ENCODE peak calls at places on chromosomes 3 and 15, in eight cellular contexts. One of them, this sample, is unnamed.

GRCh38 chr3:67654832-67655152 is 380 bp upstream of the SUCLG2 start:
- DNase-seq in fibroblast of mammary gland: no peak
- DNase-seq in fibroblast of pulmonary artery: no peak
- DNase-seq in Kasumi-1: no peak
- DNase-seq in SK-N-SH: no peak
- DNase-seq in stimulated activated CD4-positive, alpha-beta T cell treated with anti-CD3 and anti-CD28 coated beads, Interleukin-4, amount 100 ng/mL, for 48 hours: no peak
- DNase-seq in iPS DF 19.7: no peak
- DNase-seq in HT-29: no peak
- DNase-seq in this sample: no peak

GRCh38 chr3:72149645-72150044 is 364.7 kb upstream of the PROK2 start:
- DNase-seq in SK-N-SH: no peak
- DNase-seq in HT-29: no peak
- DNase-seq in iPS DF 19.7: no peak
- DNase-seq in stimulated activated CD4-positive, alpha-beta T cell treated with anti-CD3 and anti-CD28 coated beads, Interleukin-4, amount 100 ng/mL, for 48 hours: no peak
- DNase-seq in fibroblast of pulmonary artery: no peak
- DNase-seq in fibroblast of mammary gland: no peak
- DNase-seq in Kasumi-1: no peak
- DNase-seq in this sample: no peak

GRCh38 chr3:72288955-72289707 is 504.2 kb upstream of the PROK2 start:
- DNase-seq in Kasumi-1: peak; percentile 73
- DNase-seq in SK-N-SH: peak; percentile 84
- DNase-seq in fibroblast of mammary gland: no peak
- DNase-seq in stimulated activated CD4-positive, alpha-beta T cell treated with anti-CD3 and anti-CD28 coated beads, Interleukin-4, amount 100 ng/mL, for 48 hours: no peak
- DNase-seq in HT-29: no peak
- DNase-seq in fibroblast of pulmonary artery: peak; percentile 74
- DNase-seq in iPS DF 19.7: no peak
- DNase-seq in this sample: no peak

GRCh38 chr3:104909188-104909587 is 457.5 kb upstream of the ALCAM start:
- DNase-seq in Kasumi-1: no peak
- DNase-seq in HT-29: no peak
- DNase-seq in iPS DF 19.7: no peak
- DNase-seq in fibroblast of pulmonary artery: peak; percentile 64
- DNase-seq in fibroblast of mammary gland: peak; percentile 79
- DNase-seq in stimulated activated CD4-positive, alpha-beta T cell treated with anti-CD3 and anti-CD28 coated beads, Interleukin-4, amount 100 ng/mL, for 48 hours: no peak
- DNase-seq in SK-N-SH: peak; percentile 20
- DNase-seq in this sample: no peak

GRCh38 chr3:56960234-56960917 is 100.1 kb upstream of the SPATA12 start:
- DNase-seq in SK-N-SH: no peak
- DNase-seq in fibroblast of pulmonary artery: no peak
- DNase-seq in fibroblast of mammary gland: no peak
- DNase-seq in iPS DF 19.7: no peak
- DNase-seq in stimulated activated CD4-positive, alpha-beta T cell treated with anti-CD3 and anti-CD28 coated beads, Interleukin-4, amount 100 ng/mL, for 48 hours: no peak
- DNase-seq in HT-29: no peak
- DNase-seq in Kasumi-1: no peak
- DNase-seq in this sample: no peak

GRCh38 chr15:42919794-42920280 is 741 bp downstream of the TTBK2 start:
- DNase-seq in fibroblast of pulmonary artery: peak; percentile 42
- DNase-seq in Kasumi-1: peak; percentile 4
- DNase-seq in fibroblast of mammary gland: peak; percentile 41
- DNase-seq in HT-29: peak; percentile 57
- DNase-seq in SK-N-SH: peak; percentile 39
- DNase-seq in stimulated activated CD4-positive, alpha-beta T cell treated with anti-CD3 and anti-CD28 coated beads, Interleukin-4, amount 100 ng/mL, for 48 hours: peak; percentile 8
- DNase-seq in iPS DF 19.7: no peak
- DNase-seq in this sample: peak; percentile 31

GRCh38 chr3:134477938-134478337 is 7.8 kb downstream of the ANAPC13 start:
- DNase-seq in HT-29: no peak
- DNase-seq in iPS DF 19.7: no peak
- DNase-seq in fibroblast of mammary gland: no peak
- DNase-seq in fibroblast of pulmonary artery: no peak
- DNase-seq in SK-N-SH: no peak
- DNase-seq in stimulated activated CD4-positive, alpha-beta T cell treated with anti-CD3 and anti-CD28 coated beads, Interleukin-4, amount 100 ng/mL, for 48 hours: no peak
- DNase-seq in Kasumi-1: no peak
- DNase-seq in this sample: no peak

GRCh38 chr3:187739561-187740445 is 5.5 kb downstream of the BCL6 start:
- DNase-seq in stimulated activated CD4-positive, alpha-beta T cell treated with anti-CD3 and anti-CD28 coated beads, Interleukin-4, amount 100 ng/mL, for 48 hours: no peak
- DNase-seq in HT-29: peak; percentile 78
- DNase-seq in iPS DF 19.7: no peak
- DNase-seq in fibroblast of mammary gland: peak; percentile 98
- DNase-seq in Kasumi-1: peak; percentile 79
- DNase-seq in fibroblast of pulmonary artery: peak; percentile 94
- DNase-seq in SK-N-SH: peak; percentile 86
- DNase-seq in this sample: peak; percentile 75

GRCh38 chr15:100200287-100200772 is 141.4 kb downstream of the ADAMTS17 start:
- DNase-seq in SK-N-SH: no peak
- DNase-seq in fibroblast of pulmonary artery: no peak
- DNase-seq in iPS DF 19.7: no peak
- DNase-seq in HT-29: no peak
- DNase-seq in fibroblast of mammary gland: no peak
- DNase-seq in stimulated activated CD4-positive, alpha-beta T cell treated with anti-CD3 and anti-CD28 coated beads, Interleukin-4, amount 100 ng/mL, for 48 hours: no peak
- DNase-seq in Kasumi-1: no peak
- DNase-seq in this sample: no peak

GRCh38 chr15:101318147-101318809 is 23.2 kb upstream of the SNRPA1 start:
- DNase-seq in fibroblast of pulmonary artery: no peak
- DNase-seq in stimulated activated CD4-positive, alpha-beta T cell treated with anti-CD3 and anti-CD28 coated beads, Interleukin-4, amount 100 ng/mL, for 48 hours: no peak
- DNase-seq in SK-N-SH: no peak
- DNase-seq in Kasumi-1: no peak
- DNase-seq in HT-29: no peak
- DNase-seq in iPS DF 19.7: no peak
- DNase-seq in fibroblast of mammary gland: no peak
- DNase-seq in this sample: no peak

GRCh38 chr3:136270179-136270578 is 20.0 kb downstream of the PCCB start:
- DNase-seq in stimulated activated CD4-positive, alpha-beta T cell treated with anti-CD3 and anti-CD28 coated beads, Interleukin-4, amount 100 ng/mL, for 48 hours: no peak
- DNase-seq in fibroblast of mammary gland: no peak
- DNase-seq in HT-29: no peak
- DNase-seq in SK-N-SH: no peak
- DNase-seq in Kasumi-1: no peak
- DNase-seq in iPS DF 19.7: no peak
- DNase-seq in fibroblast of pulmonary artery: no peak
- DNase-seq in this sample: no peak

GRCh38 chr3:109532257-109533216 is 195.2 kb upstream of the DPPA4 start:
- DNase-seq in fibroblast of mammary gland: peak; percentile 42
- DNase-seq in SK-N-SH: peak; percentile 27
- DNase-seq in fibroblast of pulmonary artery: peak; percentile 93
- DNase-seq in HT-29: peak; percentile 82
- DNase-seq in stimulated activated CD4-positive, alpha-beta T cell treated with anti-CD3 and anti-CD28 coated beads, Interleukin-4, amount 100 ng/mL, for 48 hours: peak; percentile 19
- DNase-seq in Kasumi-1: peak; percentile 76
- DNase-seq in iPS DF 19.7: peak; percentile 47
- DNase-seq in this sample: peak; percentile 81

GRCh38 chr3:79255696-79256095 is 512.1 kb downstream of the ROBO1 start:
- DNase-seq in Kasumi-1: peak; percentile 39
- DNase-seq in iPS DF 19.7: no peak
- DNase-seq in HT-29: no peak
- DNase-seq in stimulated activated CD4-positive, alpha-beta T cell treated with anti-CD3 and anti-CD28 coated beads, Interleukin-4, amount 100 ng/mL, for 48 hours: no peak
- DNase-seq in fibroblast of mammary gland: no peak
- DNase-seq in fibroblast of pulmonary artery: no peak
- DNase-seq in SK-N-SH: no peak
- DNase-seq in this sample: no peak

GRCh38 chr3:362939-363338 is 166.4 kb downstream of the CHL1 start:
- DNase-seq in iPS DF 19.7: no peak
- DNase-seq in fibroblast of pulmonary artery: no peak
- DNase-seq in stimulated activated CD4-positive, alpha-beta T cell treated with anti-CD3 and anti-CD28 coated beads, Interleukin-4, amount 100 ng/mL, for 48 hours: no peak
- DNase-seq in HT-29: no peak
- DNase-seq in Kasumi-1: no peak
- DNase-seq in SK-N-SH: no peak
- DNase-seq in fibroblast of mammary gland: no peak
- DNase-seq in this sample: no peak

GRCh38 chr3:17179381-17180205 is 294.8 kb downstream of the PLCL2 start:
- DNase-seq in stimulated activated CD4-positive, alpha-beta T cell treated with anti-CD3 and anti-CD28 coated beads, Interleukin-4, amount 100 ng/mL, for 48 hours: no peak
- DNase-seq in fibroblast of pulmonary artery: no peak
- DNase-seq in iPS DF 19.7: no peak
- DNase-seq in Kasumi-1: no peak
- DNase-seq in HT-29: no peak
- DNase-seq in SK-N-SH: no peak
- DNase-seq in fibroblast of mammary gland: peak; percentile 64
- DNase-seq in this sample: peak; percentile 61

GRCh38 chr3:62246094-62246493 is 127.3 kb downstream of the FEZF2 start:
- DNase-seq in iPS DF 19.7: no peak
- DNase-seq in fibroblast of pulmonary artery: no peak
- DNase-seq in fibroblast of mammary gland: no peak
- DNase-seq in stimulated activated CD4-positive, alpha-beta T cell treated with anti-CD3 and anti-CD28 coated beads, Interleukin-4, amount 100 ng/mL, for 48 hours: no peak
- DNase-seq in SK-N-SH: no peak
- DNase-seq in Kasumi-1: no peak
- DNase-seq in HT-29: no peak
- DNase-seq in this sample: no peak

GRCh38 chr3:10759495-10759894 is 56.5 kb upstream of the SLC6A11 start:
- DNase-seq in SK-N-SH: no peak
- DNase-seq in fibroblast of mammary gland: no peak
- DNase-seq in Kasumi-1: no peak
- DNase-seq in HT-29: no peak
- DNase-seq in stimulated activated CD4-positive, alpha-beta T cell treated with anti-CD3 and anti-CD28 coated beads, Interleukin-4, amount 100 ng/mL, for 48 hours: no peak
- DNase-seq in fibroblast of pulmonary artery: no peak
- DNase-seq in iPS DF 19.7: no peak
- DNase-seq in this sample: no peak

GRCh38 chr3:12891985-12892839 is 50.8 kb upstream of the RPL32 start:
- DNase-seq in iPS DF 19.7: no peak
- DNase-seq in fibroblast of pulmonary artery: peak; percentile 76
- DNase-seq in SK-N-SH: peak; percentile 80
- DNase-seq in stimulated activated CD4-positive, alpha-beta T cell treated with anti-CD3 and anti-CD28 coated beads, Interleukin-4, amount 100 ng/mL, for 48 hours: no peak
- DNase-seq in fibroblast of mammary gland: peak; percentile 71
- DNase-seq in HT-29: peak; percentile 37
- DNase-seq in Kasumi-1: peak; percentile 67
- DNase-seq in this sample: peak; percentile 65

GRCh38 chr3:142117052-142117451 is 32.3 kb downstream of the TFDP2 start:
- DNase-seq in fibroblast of mammary gland: no peak
- DNase-seq in iPS DF 19.7: no peak
- DNase-seq in fibroblast of pulmonary artery: peak; percentile 15
- DNase-seq in Kasumi-1: no peak
- DNase-seq in SK-N-SH: no peak
- DNase-seq in HT-29: no peak
- DNase-seq in stimulated activated CD4-positive, alpha-beta T cell treated with anti-CD3 and anti-CD28 coated beads, Interleukin-4, amount 100 ng/mL, for 48 hours: no peak
- DNase-seq in this sample: peak; percentile 22

This sample was measured in HAP-1.